ENCODE peak calls at places on chromosome 20, in nine cellular contexts. J is AML-193; N is GM20000; T is M059J; A is activated T-helper 1 cell treated with anti-CD3 and anti-CD28 coated beads, Interleukin-2, amount 50 U/mL, for 16 hours; I is GM12865; P is non-pigmented ciliary epithelial cell; U is cardiac muscle cell; G is mucosa of gallbladder. S is an unnamed sample.

GRCh38 chr20:25544760-25545159 is 40.6 kb downstream of the NINL start:
- DNase-seq in J (no peak), N (no peak), T (no peak), A (no peak), I (no peak), P (no peak), U (peak; percentile 27), G (no peak), S (no peak)

GRCh38 chr20:49037962-49038387 is 8.1 kb upstream of the CSE1L start:
- DNase-seq in J (peak; percentile 81), N (no peak), T (peak; percentile 81), A (no peak), I (peak; percentile 19), P (no peak), U (no peak), G (no peak), S (peak; percentile 20)

GRCh38 chr20:61531553-61532345 is 279.7 kb downstream of the CDH4 start:
- DNase-seq in J (no peak), N (no peak), T (peak; percentile 83), A (no peak), I (no peak), P (no peak), U (no peak), G (no peak), S (no peak)

GRCh38 chr20:20655883-20656282 is 56.6 kb downstream of the RALGAPA2 start:
- DNase-seq in J (no peak), N (no peak), T (no peak), A (no peak), I (no peak), P (no peak), U (no peak), G (no peak), S (no peak)

GRCh38 chr20:32792316-32792715 is 27.4 kb upstream of the MAPRE1 start:
- DNase-seq in J (no peak), N (peak; percentile 79), T (no peak), A (no peak), I (peak; percentile 72), P (peak; percentile 6), U (peak; percentile 44), G (no peak), S (peak; percentile 95)

GRCh38 chr20:57619053-57619831 is 984 bp downstream of the ZBP1 start:
- DNase-seq in J (peak; percentile 29), N (peak; percentile 80), T (no peak), A (no peak), I (peak; percentile 93), P (no peak), U (no peak), G (no peak), S (no peak)

GRCh38 chr20:38024496-38024895 is 8.8 kb downstream of the TTI1 start:
- DNase-seq in J (no peak), N (no peak), T (no peak), A (no peak), I (no peak), P (no peak), U (no peak), G (no peak), S (no peak)

GRCh38 chr20:13874269-13875158 is 89.7 kb downstream of the NDUFAF5 start:
- DNase-seq in J (no peak), N (no peak), T (no peak), A (no peak), I (no peak), P (no peak), U (no peak), G (no peak), S (no peak)

GRCh38 chr20:20521736-20522135 is 153.8 kb downstream of the INSM1 start:
- DNase-seq in J (no peak), N (no peak), T (peak; percentile 68), A (no peak), I (no peak), P (no peak), U (no peak), G (no peak), S (no peak)

GRCh38 chr20:52379723-52380336 is 188.3 kb upstream of the ZFP64 start:
- DNase-seq in J (no peak), N (peak; percentile 27), T (peak; percentile 30), A (peak; percentile 5), I (peak; percentile 20), P (no peak), U (peak; percentile 46), G (peak; percentile 43), S (peak; percentile 42)

GRCh38 chr20:63370623-63371176 is 9.6 kb upstream of the CHRNA4 start:
- DNase-seq in J (no peak), N (no peak), T (no peak), A (no peak), I (no peak), P (no peak), U (no peak), G (no peak), S (no peak)

GRCh38 chr20:11676618-11677289 is 240.9 kb upstream of the BTBD3 start:
- DNase-seq in J (peak; percentile 8), N (peak; percentile 51), T (peak; percentile 67), A (no peak), I (peak; percentile 12), P (peak; percentile 9), U (peak; percentile 67), G (no peak), S (peak; percentile 56)

GRCh38 chr20:61929971-61930666 is 135.6 kb downstream of the TAF4 start:
- DNase-seq in J (no peak), N (no peak), T (no peak), A (no peak), I (no peak), P (no peak), U (no peak), G (no peak), S (no peak)

GRCh38 chr20:31718952-31719643 is 3.6 kb downstream of the BCL2L1 start:
- DNase-seq in J (no peak), N (no peak), T (peak; percentile 51), A (no peak), I (no peak), P (no peak), U (no peak), G (peak; percentile 45), S (no peak)

GRCh38 chr20:41308290-41308691 is 9.2 kb downstream of the ZHX3 start:
- DNase-seq in J (no peak), N (no peak), T (peak; percentile 94), A (no peak), I (no peak), P (no peak), U (no peak), G (no peak), S (peak; percentile 23)

S was measured in myocyte.